ENCODE peak calls at places on chromosomes 12 and 14, in four cellular contexts. L is activated CD4-positive, alpha-beta T cell treated with anti-CD3 and anti-CD28 coated beads, Interleukin-2, amount 10 ng/mL, durations not matched to agents 7 days and 5 days; I is esophagus squamous epithelium; T is left ventricle myocardium superior. A is an unnamed sample.

GRCh38 chr14:103199141-103199540 is 75.9 kb downstream of the TNFAIP2 start:
- DNase-seq in L (no peak), I (no peak), T (no peak), A (no peak)

GRCh38 chr14:30708157-30708556 is 86.0 kb downstream of the SCFD1 start:
- DNase-seq in L (no peak), I (no peak), T (no peak), A (no peak)

GRCh38 chr14:91417983-91418386 is 365 bp upstream of the CCDC88C start:
- DNase-seq in L (peak; percentile 61), I (no peak), T (no peak), A (peak; percentile 73)

GRCh38 chr14:28944605-28945004 is 178.0 kb downstream of the FOXG1 start:
- DNase-seq in L (no peak), I (no peak), T (no peak), A (no peak)

GRCh38 chr14:96576359-96576758 is 74.2 kb downstream of the PAPOLA start:
- DNase-seq in L (no peak), I (no peak), T (no peak), A (no peak)

GRCh38 chr14:24011051-24011450 is 22.3 kb downstream of the DHRS4L2 start:
- DNase-seq in L (no peak), I (no peak), T (no peak), A (no peak)

GRCh38 chr12:55057466-55057865 is 37.7 kb downstream of the NEUROD4 start:
- DNase-seq in L (no peak), I (no peak), T (no peak), A (no peak)

GRCh38 chr12:56803750-56804149 is 40.6 kb downstream of the HSD17B6 start:
- DNase-seq in L (no peak), I (no peak), T (no peak), A (no peak)

GRCh38 chr12:114320101-114320500 is 85.8 kb downstream of the TBX5 start:
- DNase-seq in L (no peak), I (no peak), T (no peak), A (no peak)

GRCh38 chr12:95789126-95790024 is 1.2 kb downstream of the NTN4 start:
- DNase-seq in L (no peak), I (no peak), T (peak; percentile 58), A (no peak)

GRCh38 chr12:96210376-96211055 is 16.3 kb downstream of the ELK3 start:
- DNase-seq in L (peak; percentile 45), I (no peak), T (no peak), A (peak; percentile 59)

GRCh38 chr14:73188501-73188903 is 48.8 kb upstream of the PAPLN start:
- DNase-seq in L (no peak), I (no peak), T (no peak), A (no peak)

GRCh38 chr14:79016828-79017505 is 846.8 kb downstream of the NRXN3 start:
- DNase-seq in L (no peak), I (no peak), T (no peak), A (no peak)

GRCh38 chr12:2318286-2318685 is 265.5 kb downstream of the CACNA1C start:
- DNase-seq in L (no peak), I (no peak), T (peak; percentile 53), A (no peak)

GRCh38 chr12:111312016-111312415 is 56.9 kb downstream of the PHETA1 start:
- DNase-seq in L (no peak), I (no peak), T (no peak), A (no peak)